ENCODE peak calls at places on chromosomes 13 and 19, in ten cellular contexts. D is ascending aorta, G is right lobe of liver, I is body of pancreas, N is HCT116, W is pancreas, A is psoas muscle, E is tibial nerve, S is stomach, U is neural progenitor cell. Q is an unnamed sample.
A peak's percentile ranks its signal among the peaks of the same experiment; 100 is the strongest.

GRCh38 chr19:48308695-48309586 is 16.4 kb upstream of the EMP3 start:
- DNase-seq in W (no peak), G (no peak), N (no peak), U (peak; percentile 55), A (no peak), S (no peak), E (no peak), I (no peak), D (no peak), Q (no peak)

GRCh38 chr19:3708207-3708931 is at the start of gene TJP3:
- DNase-seq in G (peak; percentile 83), E (no peak), W (peak; percentile 64), U (no peak), A (no peak), N (peak; percentile 65), I (peak; percentile 85), D (no peak), S (peak; percentile 85), Q (peak; percentile 84)

GRCh38 chr13:87827479-87827878 is 156.3 kb downstream of the SLITRK5 start:
- DNase-seq in I (no peak), W (no peak), A (no peak), N (no peak), E (no peak), G (no peak), D (no peak), U (no peak), S (no peak), Q (no peak)

GRCh38 chr13:111637365-111637764 is 316.9 kb downstream of the TEX29 start:
- DNase-seq in N (no peak), E (no peak), A (no peak), I (no peak), U (no peak), G (no peak), D (no peak), W (no peak), S (no peak), Q (no peak)

GRCh38 chr13:30702006-30702405 is 33.3 kb upstream of the ALOX5AP start:
- DNase-seq in G (no peak), N (no peak), U (no peak), D (no peak), A (no peak), E (no peak), W (no peak), I (no peak), S (no peak), Q (no peak)

GRCh38 chr13:114081761-114082681 is 50.4 kb downstream of the RASA3 start:
- DNase-seq in A (no peak), G (no peak), N (no peak), S (peak; percentile 87), U (peak; percentile 60), E (peak; percentile 8), D (no peak), W (peak; percentile 95), I (peak; percentile 97), Q (no peak)

GRCh38 chr19:48636859-48637448 is at the start of gene DBP:
- DNase-seq in N (no peak), G (peak; percentile 63), A (no peak), U (no peak), I (peak; percentile 65), W (peak; percentile 70), E (no peak), D (no peak), S (peak; percentile 45), Q (no peak)

GRCh38 chr13:25738797-25739196 is 313.0 kb downstream of the SHISA2 start:
- DNase-seq in G (no peak), D (no peak), U (no peak), W (no peak), E (no peak), A (no peak), I (no peak), N (no peak), S (no peak), Q (no peak)

GRCh38 chr19:35216833-35217707 is 11.5 kb downstream of the FAM187B start:
- DNase-seq in E (no peak), U (no peak), A (no peak), G (no peak), D (no peak), W (peak; percentile 18), N (no peak), I (peak; percentile 44), S (peak; percentile 60), Q (no peak)

GRCh38 chr13:27186295-27186694 is 14.7 kb upstream of the USP12 start:
- DNase-seq in D (no peak), W (no peak), I (no peak), U (no peak), G (no peak), S (no peak), N (no peak), A (no peak), E (no peak), Q (no peak)

GRCh38 chr13:25085125-25085742 is 10.7 kb upstream of the PABPC3 start:
- DNase-seq in N (peak; percentile 36), I (peak; percentile 25), A (no peak), U (peak; percentile 69), S (peak; percentile 29), E (no peak), W (no peak), G (no peak), D (no peak), Q (no peak)

DNA sequence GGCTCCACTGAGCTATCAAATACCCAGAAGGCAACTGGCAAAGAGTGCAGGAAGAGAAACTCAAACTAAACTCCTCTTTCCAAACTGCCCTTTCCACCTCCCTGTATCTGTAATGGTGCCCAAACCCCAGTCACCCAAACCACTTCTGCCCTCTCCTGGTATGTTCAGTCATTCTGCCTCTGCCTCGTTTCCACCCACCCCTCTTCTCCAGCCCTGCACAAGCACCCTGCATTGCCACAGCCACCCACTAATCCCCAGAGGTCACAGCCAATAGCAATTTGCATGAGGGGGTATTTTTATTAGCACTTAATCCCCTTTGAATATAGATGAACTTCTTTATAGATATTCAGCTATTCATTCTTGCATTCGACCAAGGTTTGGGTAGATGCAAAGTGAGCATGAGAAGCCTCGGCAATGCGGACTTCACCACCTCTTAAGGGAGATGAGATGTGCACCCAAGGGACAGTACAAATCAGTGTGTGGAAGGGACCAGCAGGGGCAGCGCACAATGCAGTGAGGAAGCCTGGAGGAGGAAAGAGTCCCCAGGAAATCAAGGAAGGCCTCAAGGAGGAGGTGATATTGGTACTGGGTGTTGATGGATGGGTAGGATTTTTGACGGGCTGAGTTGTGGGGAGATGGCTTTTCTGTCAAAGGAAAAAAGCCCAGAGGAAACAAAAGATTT is 12.4 kb downstream of the TMEM272 start:
- DNase-seq in W (peak; percentile 31), N (no peak), E (no peak), U (peak; percentile 48), I (peak; percentile 47), G (no peak), D (no peak), A (peak; percentile 28), S (no peak), Q (no peak)
- TF ChIP-seq CTCF in W (no peak), N (peak; percentile 27), E (peak; percentile 36), U (peak; percentile 47), I (peak; percentile 45), G (peak; percentile 34), D (peak; percentile 53), A (peak; percentile 42), S (no peak), Q (no peak)

DNA sequence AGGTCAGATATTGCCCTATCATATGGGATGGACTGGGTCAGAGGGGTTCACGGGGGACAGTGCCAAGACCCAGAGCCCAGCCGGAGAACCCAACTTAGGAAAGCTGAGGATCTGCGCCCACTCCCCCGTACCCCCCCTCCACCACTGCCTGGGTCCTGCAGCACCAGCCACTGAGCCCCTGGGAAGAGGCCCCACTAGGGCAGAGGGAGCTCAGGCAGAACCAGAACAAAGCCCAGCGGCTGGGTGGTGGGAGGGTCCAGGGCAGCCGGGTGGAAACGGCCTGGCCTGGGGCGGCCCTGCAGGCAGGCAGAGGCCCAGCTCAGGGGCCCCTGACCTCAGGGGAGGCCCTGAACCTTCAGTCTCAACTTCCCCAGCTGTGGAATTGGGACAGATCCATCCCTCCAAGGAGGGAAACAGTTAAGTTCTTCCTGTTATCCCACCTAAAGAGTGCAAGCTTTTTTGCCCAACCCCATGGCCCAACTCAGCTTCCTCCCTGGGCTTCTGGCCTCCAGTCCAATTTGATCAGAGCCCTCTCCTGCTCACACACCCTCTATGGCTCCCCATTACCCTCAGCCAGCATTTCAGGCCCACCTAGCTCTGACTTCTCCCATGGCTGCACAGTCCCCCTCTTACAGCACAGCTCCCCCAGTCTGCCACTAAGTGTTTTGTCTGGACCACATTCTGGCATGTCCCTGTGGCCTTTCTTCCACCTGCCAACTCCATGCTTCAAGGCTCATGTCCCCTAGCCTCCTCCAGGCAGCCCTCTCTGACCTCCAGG is 3.1 kb downstream of the NR2F6 start:
- DNase-seq in N (no peak), U (no peak), S (no peak), G (no peak), A (no peak), W (no peak), I (no peak), D (no peak), E (no peak), Q (no peak)
- H3K4me1 ChIP-seq in N (peaks cover 49% of the 10 kb centered on the region), U (peaks cover 17% of the 10 kb centered on the region), S (peaks cover 81% of the 10 kb centered on the region), G (no peaks in the 10 kb centered on the region), A (peaks cover 35% of the 10 kb centered on the region), W (peaks cover 21% of the 10 kb centered on the region), I (peaks cover 66% of the 10 kb centered on the region), D (peaks cover 32% of the 10 kb centered on the region), E (no peaks in the 10 kb centered on the region), Q (peaks cover 7% of the 10 kb centered on the region)

GRCh38 chr19:55691561-55692481 is 16.8 kb downstream of the EPN1 start:
- DNase-seq in I (peak; percentile 4), U (no peak), D (no peak), S (no peak), A (no peak), G (peak; percentile 11), W (no peak), E (no peak), N (no peak), Q (peak; percentile 38)

GRCh38 chr19:55689366-55690108 is 14.5 kb downstream of the EPN1 start:
- DNase-seq in D (no peak), I (no peak), G (peak; percentile 16), E (no peak), A (no peak), N (no peak), S (no peak), W (no peak), U (no peak), Q (no peak)

GRCh38 chr19:55690109-55690768 is 15.2 kb downstream of the EPN1 start:
- DNase-seq in N (no peak), W (no peak), G (peak; percentile 22), U (no peak), D (no peak), S (no peak), E (no peak), A (no peak), I (no peak), Q (no peak)

GRCh38 chr19:55692681-55693081 is 17.7 kb downstream of the EPN1 start:
- DNase-seq in D (no peak), S (no peak), G (no peak), W (no peak), E (no peak), I (no peak), U (no peak), N (no peak), A (no peak), Q (peak; percentile 48)

GRCh38 chr19:55690769-55691545 is 15.9 kb downstream of the EPN1 start:
- DNase-seq in I (peak; percentile 3), W (no peak), A (no peak), G (no peak), S (no peak), U (no peak), N (no peak), E (no peak), D (no peak), Q (peak; percentile 31)
- H3K36me3 ChIP-seq in I (peaks cover 47% of the 10 kb centered on the region), W (peaks cover 64% of the 10 kb centered on the region), A (peaks cover 84% of the 10 kb centered on the region), G (peaks cover 3% of the 10 kb centered on the region), S (peaks cover 83% of the 10 kb centered on the region), U (no peaks in the 10 kb centered on the region), N (peaks cover 25% of the 10 kb centered on the region), E (no peaks in the 10 kb centered on the region), D (peaks cover 91% of the 10 kb centered on the region), Q (peaks cover 7% of the 10 kb centered on the region)

GRCh38 chr19:45428385-45429231 is 4.9 kb upstream of the ERCC1 start:
- DNase-seq in N (no peak), I (peak; percentile 42), S (peak; percentile 38), G (peak; percentile 37), E (no peak), D (no peak), W (peak; percentile 28), U (peak; percentile 89), A (peak; percentile 78), Q (no peak)
- TF ChIP-seq CTCF in N (peak; percentile 50), I (no peak), S (no peak), G (no peak), E (peak; percentile 20), D (peak; percentile 63), W (no peak), U (peak; percentile 66), A (peak; percentile 50), Q (peak; percentile 36)